ENCODE peak calls at places on chromosomes 13 and 19, in seven cellular contexts. P is stimulated activated CD4-positive, alpha-beta T cell treated with anti-CD3 and anti-CD28 coated beads, Interleukin-2, amount 100 ng/mL, for 24 hours; O is left cardiac atrium; V is stimulated activated CD8-positive, alpha-beta memory T cell treated with anti-CD3 and anti-CD28 coated beads, Interleukin-12 subunit alpha, Interleukin-12 subunit beta, amount 100 ng/mL, for 1 hour; U is tibial artery; Y is foreskin fibroblast; W is activated CD4-positive, alpha-beta T cell treated with anti-CD3 and anti-CD28 coated beads, Interleukin-2, amount 10 ng/mL, durations not matched to agents 7 days and 5 days. D is an unnamed sample.
A peak's percentile ranks its signal among the peaks of the same experiment; 100 is the strongest.

GRCh38 chr13:113666324-113666660 is 727 bp upstream of the GRK1 start:
- DNase-seq in V (no peak), O (no peak), Y (no peak), U (peak; percentile 51), W (no peak), P (no peak), D (no peak)

GRCh38 chr19:17129377-17129776 is 53.8 kb downstream of the MYO9B start:
- DNase-seq in V (no peak), O (no peak), U (no peak), P (no peak), W (no peak), Y (no peak), D (no peak)

GRCh38 chr19:5592531-5592930 is 24.8 kb upstream of the TINCR start:
- DNase-seq in O (no peak), V (no peak), P (no peak), U (no peak), Y (no peak), W (no peak), D (no peak)

GRCh38 chr13:31908696-31909386 is 122.7 kb upstream of the FRY start:
- DNase-seq in U (no peak), Y (no peak), O (no peak), P (no peak), W (no peak), V (no peak), D (no peak)

GRCh38 chr19:912181-913079 is 589 bp downstream of the R3HDM4 start:
- DNase-seq in W (no peak), P (peak; percentile 44), U (no peak), Y (no peak), O (no peak), V (no peak), D (no peak)

GRCh38 chr13:31824705-31825512 is 85.6 kb downstream of the RXFP2 start:
- DNase-seq in U (no peak), Y (no peak), V (no peak), W (no peak), O (no peak), P (no peak), D (no peak)

GRCh38 chr19:44745386-44745831 is 3.1 kb upstream of the BCL3 start:
- DNase-seq in V (no peak), P (no peak), W (no peak), Y (peak; percentile 81), U (peak; percentile 86), O (peak; percentile 89), D (peak; percentile 94)

GRCh38 chr19:53961523-53962345 is 1.0 kb upstream of the CACNG8 start:
- DNase-seq in U (no peak), V (no peak), Y (no peak), O (no peak), P (no peak), W (no peak), D (no peak)

GRCh38 chr19:3725640-3726310 is 17.6 kb downstream of the TJP3 start:
- DNase-seq in W (no peak), U (no peak), P (no peak), O (no peak), V (no peak), Y (no peak), D (no peak)